ENCODE peak calls at places on chromosomes 13 and 19, in four cellular contexts. Q is HepG2, O is HCT116, S is K562. X is an unnamed sample.

GRCh38 chr19:58554494-58555368 is at the start of gene CHMP2A:
- DNase-seq in Q (peak), O (peak), S (peak), X (peak)

GRCh38 chr13:33207616-33207964 is 78.0 kb downstream of the STARD13 start:
- DNase-seq in Q (peak), O (no peak), S (no peak), X (no peak)

GRCh38 chr13:43123856-43124255 is 100.5 kb downstream of the DNAJC15 start:
- DNase-seq in Q (no peak), O (no peak), S (no peak), X (no peak)

GRCh38 chr13:79060216-79060615 is 345.8 kb downstream of the RBM26 start:
- DNase-seq in Q (no peak), O (no peak), S (no peak), X (no peak)

GRCh38 chr13:27839809-27840467 is 47.7 kb downstream of the GSX1 start:
- DNase-seq in Q (no peak), O (peak), S (no peak), X (no peak)

GRCh38 chr13:44045179-44045562 is 165.5 kb downstream of the LACC1 start:
- DNase-seq in Q (no peak), O (no peak), S (no peak), X (no peak)

GRCh38 chr13:21901772-21902708 is 231.2 kb downstream of the FGF9 start:
- DNase-seq in Q (peak), O (no peak), S (no peak), X (no peak)

GRCh38 chr13:114067886-114068722 is 64.3 kb downstream of the RASA3 start:
- DNase-seq in Q (no peak), O (no peak), S (no peak), X (no peak)

GRCh38 chr13:30111810-30112209 is 195.5 kb downstream of the KATNAL1 start:
- DNase-seq in Q (peak), O (no peak), S (no peak), X (no peak)

GRCh38 chr13:100594731-100595130 is 6.1 kb upstream of the GGACT start:
- DNase-seq in Q (peak), O (no peak), S (peak), X (no peak)

GRCh38 chr19:16034180-16034579 is 42.1 kb upstream of the TPM4 start:
- DNase-seq in Q (no peak), O (no peak), S (no peak), X (no peak)

GRCh38 chr13:49559006-49559405 is 26.4 kb downstream of the RCBTB1 start:
- DNase-seq in Q (no peak), O (no peak), S (no peak), X (no peak)

GRCh38 chr19:29614046-29614445 is 8.0 kb downstream of the POP4 start:
- DNase-seq in Q (no peak), O (no peak), S (no peak), X (no peak)

GRCh38 chr13:41231786-41232185 is 31.6 kb downstream of the MTRF1 start:
- DNase-seq in Q (peak), O (no peak), S (no peak), X (no peak)

GRCh38 chr19:10706990-10707389 is 5.8 kb downstream of the QTRT1 start:
- DNase-seq in Q (peak), O (no peak), S (no peak), X (no peak)

GRCh38 chr19:53785196-53785889 is 38.8 kb downstream of the NLRP12 start:
- DNase-seq in Q (peak), O (no peak), S (no peak), X (no peak)

GRCh38 chr13:93476175-93476574 is 249.6 kb downstream of the GPC6 start:
- DNase-seq in Q (peak), O (no peak), S (no peak), X (no peak)

GRCh38 chr19:29598036-29598435 is 8.0 kb upstream of the POP4 start:
- DNase-seq in Q (no peak), O (no peak), S (no peak), X (no peak)

GRCh38 chr13:96284971-96285370 is 195.1 kb downstream of the HS6ST3 start:
- DNase-seq in Q (no peak), O (no peak), S (no peak), X (no peak)

GRCh38 chr13:32445461-32445860 is 17.5 kb upstream of the N4BP2L1 start:
- DNase-seq in Q (no peak), O (no peak), S (no peak), X (no peak)

GRCh38 chr13:100128373-100128772 is 39.5 kb downstream of the PCCA start:
- DNase-seq in Q (peak), O (no peak), S (peak), X (no peak)

GRCh38 chr13:33634526-33635111 is 183.3 kb upstream of the RFC3 start:
- DNase-seq in Q (no peak), O (no peak), S (no peak), X (no peak)

GRCh38 chr19:6066661-6067646 is 43.3 kb downstream of the RFX2 start:
- DNase-seq in Q (peak), O (no peak), S (peak), X (no peak)

GRCh38 chr13:103931885-103932284 is 865.7 kb upstream of the SLC10A2 start:
- DNase-seq in Q (no peak), O (no peak), S (no peak), X (no peak)

GRCh38 chr19:13189600-13189999 is 39.4 kb downstream of the IER2 start:
- DNase-seq in Q (peak), O (no peak), S (no peak), X (no peak)

GRCh38 chr13:32491028-32491427 is 47.6 kb downstream of the N4BP2L2 start:
- DNase-seq in Q (no peak), O (no peak), S (no peak), X (no peak)

DNA sequence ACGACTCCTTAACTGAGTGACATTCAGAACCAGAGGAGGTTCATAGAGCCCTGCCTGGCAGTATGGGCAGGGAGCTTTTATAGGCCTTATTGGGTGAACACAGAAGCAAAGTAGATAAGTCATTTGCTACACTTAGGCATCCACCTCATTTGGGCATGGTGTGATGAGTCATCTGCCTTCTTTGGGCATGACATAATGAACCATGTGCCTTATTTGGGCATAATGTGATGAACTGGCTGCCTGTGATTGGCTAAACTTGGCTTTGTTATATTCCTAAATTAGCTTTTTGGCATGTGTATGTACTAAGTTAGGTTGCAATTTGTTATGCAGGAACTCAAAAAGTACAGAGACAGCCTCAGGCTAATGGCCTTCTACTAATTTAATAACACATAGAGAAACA is 2210.2 kb upstream of the PCDH20 start:
- DNase-seq in Q (no peak), O (no peak), S (no peak), X (no peak)
- TF ChIP-seq TCF7L2 in Q (no peak), O (no peak), S (no peak), X (no peak)

DNA sequence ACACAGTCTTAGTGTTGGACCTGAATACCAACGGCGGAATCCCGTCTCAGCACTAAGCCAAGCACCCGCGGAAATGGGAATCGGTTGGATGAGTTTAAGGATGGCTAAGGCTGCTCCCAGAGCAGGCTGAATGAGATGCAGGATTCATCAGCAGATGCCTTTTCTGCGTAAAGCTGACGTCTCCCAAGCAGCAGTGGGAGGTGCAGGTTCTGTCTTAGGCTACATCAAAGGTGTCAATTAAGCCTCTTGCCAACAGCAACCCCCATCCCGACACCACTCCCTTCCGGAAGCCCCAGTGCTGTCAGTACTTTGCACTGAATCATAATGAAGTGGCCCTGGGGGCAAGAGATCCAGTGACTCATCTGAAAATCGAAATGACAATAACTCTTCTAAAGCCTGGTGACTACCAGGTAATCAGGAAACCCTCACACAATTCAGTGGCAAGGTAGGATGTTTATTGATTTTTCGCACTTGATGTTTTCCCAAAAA is 275.6 kb downstream of the DCLK1 start:
- DNase-seq in Q (no peak), O (peak), S (no peak), X (no peak)
- H3K4me3 ChIP-seq in Q (no peak), O (no peak), S (no peak), X (no peak)

GRCh38 chr19:44641866-44642265 is 1.8 kb upstream of the PVR start:
- DNase-seq in Q (no peak), O (no peak), S (no peak), X (no peak)
- TF ChIP-seq TCF7L2 in Q (no peak), O (no peak), S (no peak), X (no peak)

GRCh38 chr13:109870281-109871017 is 84.1 kb upstream of the IRS2 start:
- DNase-seq in Q (no peak), O (no peak), S (no peak), X (no peak)
- H3K4me3 ChIP-seq in Q (no peak), O (no peak), S (no peak), X (no peak)

DNA sequence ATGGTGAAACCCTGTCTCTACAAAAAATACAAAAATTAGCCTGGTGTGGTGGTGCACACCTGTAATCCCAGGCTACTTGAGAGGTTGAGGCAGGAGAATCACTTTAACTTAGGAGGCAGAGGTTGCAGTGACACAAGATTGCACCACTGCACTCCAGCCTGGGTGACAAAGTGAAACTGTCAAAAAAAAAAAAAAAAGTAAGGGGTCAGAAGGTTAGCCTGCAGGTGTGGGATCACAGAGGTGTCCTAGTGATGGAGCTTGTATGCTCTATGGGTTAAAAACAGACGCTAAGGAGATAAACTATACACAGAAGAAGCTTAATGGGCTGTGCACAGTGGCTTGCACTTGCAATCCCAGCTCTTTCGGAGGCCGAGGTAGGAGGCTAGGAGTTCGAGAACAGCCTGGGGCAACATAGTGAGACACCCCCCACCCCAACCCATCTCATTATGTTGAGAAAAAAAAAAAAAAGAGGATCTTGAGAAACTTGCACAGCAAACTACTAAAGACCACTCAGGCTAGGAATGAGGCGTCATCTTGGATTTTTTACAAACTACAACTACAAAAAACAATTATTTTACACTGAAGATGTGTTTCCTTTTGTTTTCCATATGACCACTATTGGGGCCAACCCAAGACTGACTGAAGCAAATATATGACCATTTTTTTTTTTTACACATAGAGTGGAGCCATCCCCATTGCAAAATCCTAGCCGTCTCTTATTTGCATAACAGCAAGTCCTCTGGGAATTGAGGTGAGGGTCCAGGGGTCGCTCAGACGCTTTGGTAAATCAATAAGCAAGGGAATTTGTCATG is 7.9 kb downstream of the FOSB start:
- DNase-seq in Q (no peak), O (no peak), S (no peak), X (no peak)
- TF ChIP-seq TCF7L2 in Q (no peak), O (no peak), S (no peak), X (no peak)

DNA sequence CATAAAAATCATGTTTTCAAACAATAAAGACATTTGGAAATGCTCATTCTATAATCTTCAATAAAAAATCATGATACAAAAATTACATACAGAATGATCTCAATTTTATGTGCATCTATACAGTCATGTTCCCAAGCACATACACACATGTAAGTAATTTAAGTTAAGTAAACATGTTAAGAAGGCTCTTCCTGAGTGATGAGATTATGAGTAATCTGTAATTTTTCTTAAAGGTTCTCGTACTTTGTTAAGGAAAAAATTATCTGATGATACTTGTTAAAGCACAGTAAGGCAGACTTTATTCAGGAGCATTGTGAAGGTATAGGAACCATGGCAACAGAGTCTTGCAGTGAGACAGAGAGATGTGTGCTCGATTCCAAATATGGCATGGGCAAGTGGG is 30.0 kb upstream of the DLEU7 start:
- DNase-seq in Q (no peak), O (no peak), S (no peak), X (no peak)
- H3K4me3 ChIP-seq in Q (no peak), O (no peak), S (no peak), X (no peak)

DNA sequence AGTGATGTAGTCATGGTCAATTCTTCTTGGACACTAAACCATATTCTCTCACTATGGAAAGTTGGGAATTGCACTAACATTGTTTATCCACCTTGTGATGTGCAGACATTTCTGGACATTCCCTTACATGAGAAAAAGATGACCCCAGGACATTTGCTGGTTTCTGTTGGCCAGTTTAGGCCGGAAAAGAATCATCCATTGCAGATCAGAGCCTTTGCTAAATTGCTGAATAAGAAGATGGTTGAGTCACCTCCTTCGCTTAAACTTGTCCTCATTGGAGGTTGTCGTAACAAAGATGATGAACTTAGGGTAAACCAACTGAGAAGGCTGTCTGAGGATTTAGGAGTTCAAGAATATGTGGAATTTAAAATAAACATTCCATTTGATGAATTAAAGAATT is at the start of gene UTP14C:
- DNase-seq in Q (no peak), O (no peak), S (no peak), X (no peak)
- TF ChIP-seq TCF7L2 in Q (no peak), O (no peak), S (no peak), X (no peak)

X was measured in Panc1.